ENCODE peak calls at places on chromosomes 11 and 22, in five cellular contexts. F, D, M, Q and I are unnamed samples.

GRCh38 chr11:1820463-1821325 is 14.1 kb upstream of the SYT8 start:
- DNase-seq in M (no peak), F (peak; percentile 73), D (no peak), Q (no peak), I (no peak)

GRCh38 chr22:39634530-39635399 is 64.2 kb downstream of the CACNA1I start:
- DNase-seq in D (peak; percentile 71), M (no peak), F (peak; percentile 83), Q (no peak), I (no peak)

GRCh38 chr11:91164452-91164822 is 941.6 kb upstream of the CHORDC1 start:
- DNase-seq in D (no peak), M (no peak), Q (no peak), F (no peak), I (no peak)

GRCh38 chr22:48224332-48224731 is 1461.9 kb downstream of the TBC1D22A start:
- DNase-seq in F (no peak), D (no peak), Q (no peak), M (no peak), I (no peak)

GRCh38 chr11:121716060-121716459 is 263.3 kb upstream of the SORL1-AS1 start:
- DNase-seq in Q (no peak), M (no peak), F (peak; percentile 25), D (no peak), I (no peak)

GRCh38 chr11:10139656-10140055 is 154.4 kb downstream of the SBF2 start:
- DNase-seq in D (peak; percentile 50), F (peak; percentile 91), Q (no peak), M (no peak), I (no peak)

GRCh38 chr11:32529994-32530588 is 53.5 kb upstream of the EIF3M start:
- DNase-seq in Q (no peak), F (no peak), M (no peak), D (no peak), I (no peak)

GRCh38 chr11:35082322-35083180 is 56.4 kb upstream of the CD44 start:
- DNase-seq in M (peak; percentile 59), Q (peak; percentile 94), F (peak; percentile 75), D (peak; percentile 62), I (no peak)

GRCh38 chr22:25702046-25702445 is 39.9 kb upstream of the MYO18B start:
- DNase-seq in M (no peak), D (no peak), Q (no peak), F (peak; percentile 57), I (no peak)

GRCh38 chr11:106482920-106483761 is 405.7 kb downstream of the AASDHPPT start:
- DNase-seq in Q (no peak), M (no peak), D (no peak), F (peak; percentile 72), I (no peak)

GRCh38 chr22:44084044-44084772 is 60.1 kb downstream of the PARVB start:
- DNase-seq in Q (no peak), D (no peak), F (no peak), M (no peak), I (no peak)

GRCh38 chr11:118634435-118635236 is 27.2 kb downstream of the PHLDB1 start:
- DNase-seq in D (no peak), Q (no peak), M (no peak), F (peak; percentile 81), I (peak; percentile 71)

GRCh38 chr11:119739021-119739703 is 10.2 kb upstream of the NECTIN1 start:
- DNase-seq in M (no peak), Q (no peak), D (no peak), F (no peak), I (no peak)

GRCh38 chr22:26474687-26475086 is 8.9 kb downstream of the HPS4 start:
- DNase-seq in D (no peak), Q (no peak), M (no peak), F (no peak), I (no peak)

GRCh38 chr11:72524711-72525110 is 90.4 kb upstream of the CLPB start:
- DNase-seq in Q (no peak), F (no peak), D (no peak), M (no peak), I (no peak)

GRCh38 chr11:69402251-69402892 is 79.1 kb upstream of the LINC01488 start:
- DNase-seq in Q (no peak), F (peak; percentile 31), D (no peak), M (no peak), I (no peak)

GRCh38 chr11:44219830-44220778 is 89.8 kb downstream of the ALX4 start:
- DNase-seq in M (no peak), F (no peak), D (no peak), Q (no peak), I (no peak)

GRCh38 chr11:117439256-117439655 is 111.6 kb downstream of the CEP164 start:
- DNase-seq in F (no peak), D (no peak), M (no peak), Q (peak; percentile 42), I (no peak)

GRCh38 chr11:73157141-73158010 is 15.3 kb upstream of the FCHSD2 start:
- DNase-seq in D (peak; percentile 59), Q (no peak), F (peak; percentile 83), M (no peak), I (no peak)

GRCh38 chr11:134667505-134667904 is 255.5 kb upstream of the B3GAT1 start:
- DNase-seq in Q (no peak), F (no peak), D (no peak), M (no peak), I (no peak)

GRCh38 chr22:46699091-46699490 is 39.0 kb downstream of the CERK start:
- DNase-seq in F (no peak), D (no peak), M (no peak), Q (no peak), I (no peak)

GRCh38 chr22:17213976-17214375 is 5.3 kb downstream of the ADA2 start:
- DNase-seq in F (peak; percentile 64), M (no peak), D (no peak), Q (peak; percentile 59), I (peak; percentile 71)